ENCODE peak calls at places on chromosomes 5 and 9, in four cellular contexts. K, J, S and M are unnamed samples. For H3K27me3 and H3K4me1, the result is how much of the 10 kb centered on the place peaks cover.

GRCh38 chr5:313806-314376 is 7.6 kb upstream of the AHRR start:
- DNase-seq in K (no peak), J (no peak), S (no peak), M (no peak)

GRCh38 chr5:1067141-1068121 is 44.4 kb downstream of the SLC12A7 start:
- DNase-seq in K (no peak), J (no peak), S (no peak), M (no peak)

GRCh38 chr5:159814222-159814621 is 102.1 kb upstream of the ADRA1B start:
- DNase-seq in K (no peak), J (no peak), S (no peak), M (no peak)

GRCh38 chr9:136160321-136160938 is 41.8 kb upstream of the TMEM250 start:
- DNase-seq in K (no peak), J (no peak), S (no peak), M (no peak)

GRCh38 chr5:33690736-33691135 is 201.1 kb downstream of the ADAMTS12 start:
- DNase-seq in K (no peak), J (no peak), S (no peak), M (no peak)

GRCh38 chr5:10626473-10627013 is 62.7 kb downstream of the ANKRD33B start:
- DNase-seq in K (no peak), J (no peak), S (no peak), M (no peak)

GRCh38 chr9:77897292-77897691 is 134.3 kb downstream of the GNAQ start:
- DNase-seq in K (no peak), J (no peak), S (no peak), M (peak)

GRCh38 chr5:68333649-68334549 is 118.3 kb downstream of the PIK3R1 start:
- DNase-seq in K (no peak), J (no peak), S (no peak), M (peak)

GRCh38 chr5:139494256-139494655 is 11.7 kb upstream of the STING1 start:
- DNase-seq in K (no peak), J (no peak), S (no peak), M (no peak)

GRCh38 chr9:83962165-83962564 is 17.9 kb downstream of the HNRNPK start:
- DNase-seq in K (no peak), J (no peak), S (no peak), M (peak)

GRCh38 chr5:43020294-43020711 is 19.8 kb downstream of the ANXA2R start:
- DNase-seq in K (no peak), J (no peak), S (no peak), M (no peak)
- H3K27me3 ChIP-seq in K (under half), J (under half), S (half or more), M (under half)

DNA sequence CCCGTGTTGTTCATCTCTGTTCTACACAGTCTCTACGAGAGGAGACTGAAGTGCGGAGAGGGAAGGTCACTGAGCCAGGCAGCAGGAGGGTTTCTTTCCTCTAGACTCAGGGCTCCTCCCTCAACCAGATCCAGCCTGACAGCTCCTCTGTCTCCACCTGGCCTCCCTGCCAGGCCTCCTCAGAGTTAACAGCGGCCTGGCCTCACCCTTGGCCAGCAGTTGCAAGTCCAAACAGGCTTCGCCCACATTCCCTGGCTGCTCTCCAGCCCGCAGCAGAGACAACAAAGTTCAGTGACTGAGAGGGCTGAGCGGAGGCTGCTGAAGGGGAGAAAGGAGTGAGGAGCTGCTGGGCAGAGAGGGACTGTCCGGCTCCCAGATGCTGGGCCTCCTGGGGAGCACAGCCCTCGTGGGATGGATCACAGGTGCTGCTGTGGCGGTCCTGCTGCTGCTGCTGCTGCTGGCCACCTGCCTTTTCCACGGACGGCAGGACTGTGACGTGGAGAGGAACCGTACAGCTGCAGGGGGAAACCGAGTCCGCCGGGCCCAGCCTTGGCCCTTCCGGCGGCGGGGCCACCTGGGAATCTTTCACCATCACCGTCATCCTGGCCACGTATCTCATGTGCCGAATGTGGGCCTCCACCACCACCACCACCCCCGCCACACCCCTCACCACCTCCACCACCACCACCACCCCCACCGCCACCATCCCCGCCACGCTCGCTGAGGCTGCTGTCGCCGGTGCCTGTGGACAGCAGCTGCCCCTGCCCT is at the start of gene HRCT1:
- DNase-seq in K (peak), J (no peak), S (peak), M (peak)
- H3K4me1 ChIP-seq in K (under half), J (under half), S (half or more), M (half or more)

GRCh38 chr5:57340681-57341080 is 141.9 kb downstream of the ACTBL2 start:
- DNase-seq in K (no peak), J (no peak), S (no peak), M (no peak)

GRCh38 chr5:57338849-57339340 is 143.7 kb downstream of the ACTBL2 start:
- DNase-seq in K (no peak), J (no peak), S (no peak), M (no peak)

GRCh38 chr5:57338068-57338848 is 144.4 kb downstream of the ACTBL2 start:
- DNase-seq in K (no peak), J (no peak), S (no peak), M (peak)

GRCh38 chr5:57346336-57346735 is 136.3 kb downstream of the ACTBL2 start:
- DNase-seq in K (no peak), J (no peak), S (no peak), M (no peak)

DNA sequence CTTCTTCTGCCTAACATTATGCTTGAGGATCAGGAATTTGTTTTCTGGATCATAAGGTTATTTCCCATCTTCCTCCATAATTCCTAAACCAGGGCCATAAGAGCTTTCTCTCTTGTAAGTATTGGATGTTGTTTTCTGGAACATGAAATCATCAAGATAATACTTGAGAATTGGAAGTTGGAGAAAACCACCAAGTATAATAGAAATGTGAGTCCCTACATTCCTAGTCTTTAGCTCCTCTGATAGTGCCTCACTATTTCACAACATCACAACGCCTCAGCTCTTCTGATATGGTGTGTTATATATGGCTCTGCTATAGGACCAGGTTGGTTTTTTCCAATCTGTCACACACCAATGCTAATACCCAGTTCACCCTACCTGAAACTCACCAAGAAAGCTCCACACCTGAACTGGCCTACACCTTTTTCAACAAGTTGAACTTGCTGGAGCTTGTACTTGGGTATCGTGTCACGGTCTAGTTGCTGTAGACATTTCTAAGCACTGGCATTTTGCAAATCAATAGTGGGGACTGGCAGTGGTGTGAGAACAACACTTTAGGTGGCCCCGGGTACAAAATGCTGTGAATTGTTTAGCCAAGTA is 141.1 kb downstream of the ACTBL2 start:
- DNase-seq in K (no peak), J (no peak), S (no peak), M (no peak)
- H3K27me3 ChIP-seq in K (under half), J (under half), S (under half), M (under half)

DNA sequence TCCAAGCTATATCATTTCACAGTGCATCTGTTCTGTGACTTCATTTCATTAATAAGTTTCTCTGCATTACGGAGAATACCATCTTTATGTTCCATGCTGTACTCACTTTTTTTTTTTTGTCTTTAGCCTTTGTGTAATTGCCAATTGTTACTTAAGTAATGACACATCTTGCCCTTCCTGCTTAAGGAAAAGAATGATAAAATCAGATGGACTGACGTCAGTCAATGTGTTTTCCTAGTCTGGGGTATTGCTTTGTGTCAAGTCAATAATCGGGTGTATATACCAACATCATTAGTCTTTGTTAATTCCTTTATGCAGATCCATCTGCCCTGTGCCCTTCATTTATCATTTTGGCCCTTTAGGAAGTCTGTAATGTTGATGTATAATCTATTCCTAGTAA is 133.5 kb downstream of the CD180 start:
- DNase-seq in K (no peak), J (no peak), S (no peak), M (no peak)
- H3K4me1 ChIP-seq in K (under half), J (under half), S (half or more), M (under half)

DNA sequence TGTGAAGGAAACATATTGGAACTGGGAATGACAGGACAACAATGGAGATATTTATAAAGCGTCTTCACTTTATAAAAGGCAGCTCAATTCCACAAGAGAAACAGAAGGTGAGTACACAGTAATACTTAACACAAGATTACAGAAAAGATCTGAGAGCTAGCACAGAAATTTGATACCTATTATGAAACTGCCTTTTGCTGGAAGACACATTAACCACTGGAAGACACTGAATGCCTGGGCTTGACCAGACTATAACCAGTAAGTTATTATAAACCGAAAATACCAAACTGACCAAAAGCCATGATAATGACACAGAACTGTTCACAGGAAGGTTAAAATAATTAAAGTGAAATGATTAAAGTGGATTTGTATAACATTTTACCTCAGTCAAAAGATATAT is 195.4 kb downstream of the NR2F1-AS1 start:
- DNase-seq in K (no peak), J (no peak), S (no peak), M (no peak)
- H3K27me3 ChIP-seq in K (under half), J (under half), S (under half), M (under half)

GRCh38 chr9:21812945-21813568 is 10.6 kb downstream of the MTAP start:
- DNase-seq in K (peak), J (peak), S (peak), M (peak)
- H3K4me1 ChIP-seq in K (under half), J (under half), S (half or more), M (under half)